ENCODE peak calls at places on chromosomes 12 and 14, in eight cellular contexts. D, R, K, M, N, J, G and P are unnamed samples. For H3K4me1, the result is how much of the 10 kb centered on the place peaks cover.

GRCh38 chr12:49232940-49233841 is 31.7 kb upstream of the TUBA1C start:
- DNase-seq in D (peak), R (peak), K (peak), M (peak), N (peak), J (no peak), G (peak), P (no peak)

GRCh38 chr12:121776190-121777098 is 17.0 kb downstream of the RHOF start:
- DNase-seq in D (peak), R (peak), K (peak), M (peak), N (peak), J (peak), G (peak), P (peak)

GRCh38 chr14:68133856-68134255 is 314.3 kb downstream of the RAD51B start:
- DNase-seq in D (no peak), R (no peak), K (no peak), M (no peak), N (no peak), J (no peak), G (no peak), P (no peak)

GRCh38 chr12:101298426-101298825 is 18.5 kb downstream of the UTP20 start:
- DNase-seq in D (no peak), R (no peak), K (no peak), M (no peak), N (no peak), J (peak), G (no peak), P (no peak)

GRCh38 chr12:85279449-85280137 is 427 bp upstream of the ALX1 start:
- DNase-seq in D (no peak), R (no peak), K (no peak), M (peak), N (no peak), J (no peak), G (peak), P (no peak)

GRCh38 chr12:70540996-70541395 is 96.2 kb downstream of the PTPRB start:
- DNase-seq in D (no peak), R (no peak), K (no peak), M (no peak), N (no peak), J (no peak), G (no peak), P (no peak)

GRCh38 chr14:103078420-103078749 is 5.6 kb upstream of the LBHD2 start:
- DNase-seq in D (peak), R (peak), K (peak), M (peak), N (peak), J (peak), G (peak), P (peak)

GRCh38 chr14:50985124-50985815 is 41.0 kb upstream of the PYGL start:
- DNase-seq in D (no peak), R (no peak), K (no peak), M (peak), N (no peak), J (no peak), G (no peak), P (no peak)

GRCh38 chr14:61527325-61528100 is 167.8 kb upstream of the HIF1A start:
- DNase-seq in D (no peak), R (no peak), K (no peak), M (no peak), N (no peak), J (peak), G (no peak), P (no peak)

GRCh38 chr12:8687846-8688601 is 9.8 kb upstream of the RIMKLB start:
- DNase-seq in D (peak), R (peak), K (peak), M (peak), N (no peak), J (peak), G (no peak), P (no peak)

GRCh38 chr14:76473381-76474263 is 97.7 kb downstream of the ESRRB start:
- DNase-seq in D (no peak), R (no peak), K (peak), M (no peak), N (peak), J (no peak), G (peak), P (no peak)
- TF ChIP-seq CTCF in D (no peak), R (no peak), K (no peak), M (no peak), N (peak), J (no peak), G (peak), P (no peak)

GRCh38 chr14:95263527-95264231 is 56.0 kb downstream of the CLMN start:
- DNase-seq in D (no peak), R (no peak), K (no peak), M (no peak), N (no peak), J (no peak), G (no peak), P (no peak)
- H3K4me1 ChIP-seq in D (under half), R (under half), K (half or more), M (under half), N (under half), J (under half), G (half or more), P (under half)

DNA sequence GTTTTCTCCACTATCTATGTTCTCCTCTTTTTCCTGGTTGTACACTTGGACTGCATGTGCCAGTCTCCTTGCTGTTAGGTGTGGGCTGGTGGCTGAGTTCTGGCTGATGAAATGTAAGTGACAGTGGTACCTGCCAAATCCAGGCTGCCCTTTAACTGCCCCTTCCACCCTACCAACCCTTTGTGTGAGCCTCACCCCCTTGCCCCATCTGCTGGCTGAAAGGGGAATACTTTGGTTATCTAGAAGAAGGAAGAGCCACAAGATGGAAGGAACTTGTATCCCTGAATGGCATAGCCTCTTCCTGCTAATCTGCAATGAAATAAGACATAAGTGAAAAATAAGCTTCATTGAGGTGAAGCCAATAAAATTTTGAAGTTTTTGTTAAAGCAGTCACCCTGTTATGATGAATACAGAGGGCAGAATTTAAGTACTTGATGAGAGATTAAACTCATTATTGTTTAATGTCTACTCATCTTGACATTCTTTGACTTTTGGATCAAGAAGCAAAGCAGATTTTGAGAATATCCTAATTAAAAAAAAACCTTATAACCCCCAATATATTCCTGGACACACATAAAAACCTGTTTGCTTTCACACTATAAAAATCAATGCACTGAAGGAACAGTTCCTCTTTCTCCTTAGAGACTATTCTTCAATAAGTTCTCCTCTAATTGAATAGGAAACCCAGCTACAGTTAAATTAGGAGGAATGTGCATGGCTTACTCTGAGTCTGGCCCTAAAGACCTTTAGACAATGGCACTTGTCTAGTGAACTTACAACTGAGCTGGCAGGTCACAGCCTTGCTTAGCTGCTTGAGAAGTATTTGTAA is 262.6 kb upstream of the BTG1 start:
- DNase-seq in D (no peak), R (no peak), K (no peak), M (no peak), N (no peak), J (peak), G (no peak), P (peak)
- TF ChIP-seq CTCF in D (no peak), R (no peak), K (no peak), M (peak), N (peak), J (peak), G (peak), P (peak)

GRCh38 chr12:131943389-131943788 is 6.4 kb upstream of the EP400 start:
- DNase-seq in D (no peak), R (no peak), K (peak), M (peak), N (no peak), J (no peak), G (no peak), P (no peak)

GRCh38 chr12:131942671-131943070 is 7.1 kb upstream of the EP400 start:
- DNase-seq in D (no peak), R (no peak), K (peak), M (peak), N (no peak), J (no peak), G (no peak), P (no peak)

GRCh38 chr12:131940121-131940520 is 9.6 kb upstream of the EP400 start:
- DNase-seq in D (no peak), R (no peak), K (peak), M (peak), N (peak), J (no peak), G (no peak), P (no peak)

GRCh38 chr12:131941116-131941986 is 8.4 kb upstream of the EP400 start:
- DNase-seq in D (no peak), R (no peak), K (peak), M (peak), N (peak), J (no peak), G (no peak), P (no peak)

DNA sequence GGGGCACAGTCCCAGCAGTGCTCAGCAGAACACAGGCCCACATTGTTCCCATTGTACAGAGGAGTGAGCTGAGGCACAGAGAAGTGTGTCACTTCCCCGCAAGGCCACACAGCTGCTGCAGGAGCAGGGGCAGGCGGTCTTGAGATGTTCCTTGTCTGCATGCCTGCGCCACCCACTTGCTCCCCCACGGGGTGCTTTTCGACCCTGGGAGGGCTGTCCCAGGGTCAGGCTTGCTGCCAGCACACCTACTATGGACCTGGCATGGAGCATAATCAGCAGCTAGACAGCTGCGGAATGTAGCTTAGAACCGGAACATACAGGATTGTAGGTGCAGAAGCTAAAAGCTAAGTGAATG is 7.8 kb upstream of the EP400 start:
- DNase-seq in D (no peak), R (no peak), K (peak), M (peak), N (no peak), J (no peak), G (no peak), P (no peak)
- H3K4me1 ChIP-seq in D (under half), R (under half), K (under half), M (under half), N (under half), J (under half), G (under half), P (under half)